ENCODE peak calls at places on chromosomes 3 and 15, in nine cellular contexts. One of them, this sample, is unnamed.

GRCh38 chr3:127059032-127059560 is 76.2 kb downstream of the PLXNA1 start:
- DNase-seq in CD8-positive, alpha-beta memory T cell: no peak
- DNase-seq in endodermal cell: no peak
- DNase-seq in transverse colon: no peak
- DNase-seq in GM23248: peak; percentile 73
- DNase-seq in left lung: no peak
- DNase-seq in neural progenitor cell: no peak
- DNase-seq in cardiac muscle cell: no peak
- DNase-seq in mammary epithelial cell: no peak
- DNase-seq in this sample: no peak

GRCh38 chr15:73763893-73764292 is 10.7 kb upstream of the INSYN1 start:
- DNase-seq in CD8-positive, alpha-beta memory T cell: no peak
- DNase-seq in endodermal cell: no peak
- DNase-seq in transverse colon: no peak
- DNase-seq in GM23248: no peak
- DNase-seq in left lung: no peak
- DNase-seq in neural progenitor cell: no peak
- DNase-seq in cardiac muscle cell: peak; percentile 29
- DNase-seq in mammary epithelial cell: no peak
- DNase-seq in this sample: no peak

GRCh38 chr3:128567705-128568356 is 74.8 kb upstream of the GATA2 start:
- DNase-seq in CD8-positive, alpha-beta memory T cell: no peak
- DNase-seq in endodermal cell: peak; percentile 71
- DNase-seq in transverse colon: no peak
- DNase-seq in GM23248: no peak
- DNase-seq in left lung: no peak
- DNase-seq in neural progenitor cell: no peak
- DNase-seq in cardiac muscle cell: no peak
- DNase-seq in mammary epithelial cell: no peak
- DNase-seq in this sample: no peak

GRCh38 chr3:7766530-7766929 is 735.1 kb upstream of the LMCD1 start:
- DNase-seq in CD8-positive, alpha-beta memory T cell: no peak
- DNase-seq in endodermal cell: no peak
- DNase-seq in transverse colon: no peak
- DNase-seq in GM23248: no peak
- DNase-seq in left lung: no peak
- DNase-seq in neural progenitor cell: no peak
- DNase-seq in cardiac muscle cell: no peak
- DNase-seq in mammary epithelial cell: no peak
- DNase-seq in this sample: no peak

GRCh38 chr15:54373332-54373731 is 395.1 kb downstream of the UNC13C start:
- DNase-seq in CD8-positive, alpha-beta memory T cell: no peak
- DNase-seq in endodermal cell: no peak
- DNase-seq in transverse colon: no peak
- DNase-seq in GM23248: no peak
- DNase-seq in left lung: peak; percentile 33
- DNase-seq in neural progenitor cell: no peak
- DNase-seq in cardiac muscle cell: no peak
- DNase-seq in mammary epithelial cell: no peak
- DNase-seq in this sample: no peak

GRCh38 chr3:17602126-17602525 is 140.3 kb downstream of the TBC1D5 start:
- DNase-seq in CD8-positive, alpha-beta memory T cell: no peak
- DNase-seq in endodermal cell: no peak
- DNase-seq in transverse colon: no peak
- DNase-seq in GM23248: peak; percentile 4
- DNase-seq in left lung: no peak
- DNase-seq in neural progenitor cell: no peak
- DNase-seq in cardiac muscle cell: no peak
- DNase-seq in mammary epithelial cell: peak; percentile 59
- DNase-seq in this sample: no peak

GRCh38 chr3:66520716-66521115 is 19.9 kb upstream of the LRIG1 start:
- DNase-seq in CD8-positive, alpha-beta memory T cell: no peak
- DNase-seq in endodermal cell: no peak
- DNase-seq in transverse colon: no peak
- DNase-seq in GM23248: peak; percentile 27
- DNase-seq in left lung: no peak
- DNase-seq in neural progenitor cell: no peak
- DNase-seq in cardiac muscle cell: no peak
- DNase-seq in mammary epithelial cell: no peak
- DNase-seq in this sample: no peak

GRCh38 chr15:89278307-89278706 is 34.5 kb downstream of the FANCI start:
- DNase-seq in CD8-positive, alpha-beta memory T cell: no peak
- DNase-seq in endodermal cell: no peak
- DNase-seq in transverse colon: no peak
- DNase-seq in GM23248: peak; percentile 51
- DNase-seq in left lung: no peak
- DNase-seq in neural progenitor cell: no peak
- DNase-seq in cardiac muscle cell: no peak
- DNase-seq in mammary epithelial cell: no peak
- DNase-seq in this sample: no peak

GRCh38 chr15:84799511-84800187 is 17.5 kb upstream of the ALPK3 start:
- DNase-seq in CD8-positive, alpha-beta memory T cell: no peak
- DNase-seq in endodermal cell: no peak
- DNase-seq in transverse colon: no peak
- DNase-seq in GM23248: no peak
- DNase-seq in left lung: no peak
- DNase-seq in neural progenitor cell: no peak
- DNase-seq in cardiac muscle cell: no peak
- DNase-seq in mammary epithelial cell: no peak
- DNase-seq in this sample: no peak

GRCh38 chr3:63912768-63913588 is 795 bp upstream of the SCAANT1 start:
- DNase-seq in CD8-positive, alpha-beta memory T cell: peak; percentile 54
- DNase-seq in endodermal cell: peak; percentile 76
- DNase-seq in transverse colon: peak; percentile 81
- DNase-seq in GM23248: peak; percentile 77
- DNase-seq in left lung: peak; percentile 82
- DNase-seq in neural progenitor cell: peak; percentile 54
- DNase-seq in cardiac muscle cell: peak; percentile 22
- DNase-seq in mammary epithelial cell: peak; percentile 66
- DNase-seq in this sample: peak; percentile 22

GRCh38 chr3:53147903-53148400 is 13.1 kb upstream of the PRKCD start:
- DNase-seq in CD8-positive, alpha-beta memory T cell: no peak
- DNase-seq in endodermal cell: no peak
- DNase-seq in transverse colon: no peak
- DNase-seq in GM23248: no peak
- DNase-seq in left lung: no peak
- DNase-seq in neural progenitor cell: no peak
- DNase-seq in cardiac muscle cell: no peak
- DNase-seq in mammary epithelial cell: no peak
- DNase-seq in this sample: no peak
- H3K4me1 ChIP-seq in CD8-positive, alpha-beta memory T cell: no peaks in the 10 kb centered on the region
- H3K4me1 ChIP-seq in endodermal cell: no peaks in the 10 kb centered on the region
- H3K4me1 ChIP-seq in transverse colon: peaks cover 82% of the 10 kb centered on the region
- H3K4me1 ChIP-seq in GM23248: peaks cover 9% of the 10 kb centered on the region
- H3K4me1 ChIP-seq in left lung: peaks cover 76% of the 10 kb centered on the region
- H3K4me1 ChIP-seq in neural progenitor cell: no peaks in the 10 kb centered on the region
- H3K4me1 ChIP-seq in cardiac muscle cell: no peaks in the 10 kb centered on the region
- H3K4me1 ChIP-seq in mammary epithelial cell: peaks cover 14% of the 10 kb centered on the region
- H3K4me1 ChIP-seq in this sample: no peaks in the 10 kb centered on the region

GRCh38 chr15:68580883-68581155 is 2.0 kb downstream of the CORO2B start:
- DNase-seq in CD8-positive, alpha-beta memory T cell: no peak
- DNase-seq in endodermal cell: no peak
- DNase-seq in transverse colon: no peak
- DNase-seq in GM23248: no peak
- DNase-seq in left lung: no peak
- DNase-seq in neural progenitor cell: no peak
- DNase-seq in cardiac muscle cell: no peak
- DNase-seq in mammary epithelial cell: no peak
- DNase-seq in this sample: no peak
- H3K4me3 ChIP-seq in CD8-positive, alpha-beta memory T cell: no peak overlapping the region
- H3K4me3 ChIP-seq in endodermal cell: no peak overlapping the region
- H3K4me3 ChIP-seq in transverse colon: no peak overlapping the region
- H3K4me3 ChIP-seq in GM23248: no peak overlapping the region
- H3K4me3 ChIP-seq in left lung: no peak overlapping the region
- H3K4me3 ChIP-seq in neural progenitor cell: no peak overlapping the region
- H3K4me3 ChIP-seq in cardiac muscle cell: no peak overlapping the region
- H3K4me3 ChIP-seq in mammary epithelial cell: no peak overlapping the region
- H3K4me3 ChIP-seq in this sample: no peak overlapping the region

DNA sequence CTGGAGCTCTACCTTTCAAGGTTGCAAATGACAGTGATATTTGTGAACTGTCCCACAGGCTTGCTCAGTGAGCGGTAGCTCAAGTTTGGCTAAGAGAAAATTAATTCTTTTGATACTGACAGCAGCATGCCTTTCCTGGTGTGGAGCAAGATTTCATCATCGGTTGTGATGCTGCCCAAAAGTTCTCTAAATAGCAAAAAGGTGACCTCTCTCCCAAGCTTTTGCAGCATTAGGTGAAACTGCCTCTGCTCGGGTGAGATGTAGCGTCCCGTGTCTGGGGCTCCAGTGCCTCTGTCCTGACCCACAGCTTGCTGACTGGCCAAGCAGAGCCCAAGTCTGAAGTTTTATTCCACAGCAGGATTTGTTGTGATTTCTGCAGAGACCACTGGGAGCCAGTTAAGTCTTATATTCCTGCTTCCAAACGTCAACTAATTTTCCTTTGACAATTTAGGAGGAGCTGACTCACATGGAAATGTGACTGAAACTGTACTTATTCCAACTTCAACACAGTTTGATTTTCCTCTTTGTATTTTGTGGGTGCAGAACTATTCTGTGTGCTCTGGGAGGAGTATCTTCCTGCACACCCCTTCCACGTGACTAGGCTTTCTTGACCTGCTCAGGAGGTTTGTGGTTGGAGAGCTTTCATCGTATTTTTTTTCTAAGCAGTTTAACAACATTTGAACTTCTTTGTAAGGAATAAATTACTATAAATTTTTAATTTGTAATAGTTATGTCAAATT is 5.9 kb downstream of the SYNM start:
- DNase-seq in CD8-positive, alpha-beta memory T cell: no peak
- DNase-seq in endodermal cell: no peak
- DNase-seq in transverse colon: no peak
- DNase-seq in GM23248: peak; percentile 31
- DNase-seq in left lung: no peak
- DNase-seq in neural progenitor cell: no peak
- DNase-seq in cardiac muscle cell: no peak
- DNase-seq in mammary epithelial cell: no peak
- DNase-seq in this sample: no peak
- H3K27ac ChIP-seq in CD8-positive, alpha-beta memory T cell: no peak overlapping the region
- H3K27ac ChIP-seq in endodermal cell: no peak overlapping the region
- H3K27ac ChIP-seq in transverse colon: peak overlapping the region; percentile 91
- H3K27ac ChIP-seq in GM23248: no peak overlapping the region
- H3K27ac ChIP-seq in left lung: no peak overlapping the region
- H3K27ac ChIP-seq in neural progenitor cell: no peak overlapping the region
- H3K27ac ChIP-seq in cardiac muscle cell: no peak overlapping the region
- H3K27ac ChIP-seq in mammary epithelial cell: no peak overlapping the region
- H3K27ac ChIP-seq in this sample: no peak overlapping the region

DNA sequence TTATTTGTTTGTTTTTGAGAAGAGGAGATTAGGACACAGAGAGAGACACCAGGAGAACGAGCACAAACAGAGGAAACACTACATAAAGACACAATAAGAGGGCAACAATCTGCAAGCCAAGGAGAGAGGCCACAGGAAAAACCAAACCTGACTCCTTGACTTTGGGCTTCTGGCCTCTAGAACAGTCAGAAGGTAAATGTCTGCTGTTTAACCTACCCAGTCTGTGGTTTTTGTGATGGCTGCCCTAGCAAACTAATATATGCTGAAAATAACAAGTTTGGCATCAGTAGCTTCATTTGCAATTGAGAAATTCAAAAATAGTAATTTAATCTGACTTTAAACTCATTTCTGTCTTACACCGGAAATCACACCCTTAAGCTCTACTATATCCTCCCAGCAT is 110.2 kb downstream of the P3H2 start:
- DNase-seq in CD8-positive, alpha-beta memory T cell: no peak
- DNase-seq in endodermal cell: no peak
- DNase-seq in transverse colon: no peak
- DNase-seq in GM23248: no peak
- DNase-seq in left lung: no peak
- DNase-seq in neural progenitor cell: no peak
- DNase-seq in cardiac muscle cell: no peak
- DNase-seq in mammary epithelial cell: no peak
- DNase-seq in this sample: no peak
- H3K4me1 ChIP-seq in CD8-positive, alpha-beta memory T cell: no peaks in the 10 kb centered on the region
- H3K4me1 ChIP-seq in endodermal cell: peaks cover 20% of the 10 kb centered on the region
- H3K4me1 ChIP-seq in transverse colon: peaks cover 36% of the 10 kb centered on the region
- H3K4me1 ChIP-seq in GM23248: peaks cover 24% of the 10 kb centered on the region
- H3K4me1 ChIP-seq in left lung: no peaks in the 10 kb centered on the region
- H3K4me1 ChIP-seq in neural progenitor cell: peaks cover 8% of the 10 kb centered on the region
- H3K4me1 ChIP-seq in cardiac muscle cell: peaks cover 83% of the 10 kb centered on the region
- H3K4me1 ChIP-seq in mammary epithelial cell: peaks cover 37% of the 10 kb centered on the region
- H3K4me1 ChIP-seq in this sample: peaks cover 72% of the 10 kb centered on the region

GRCh38 chr15:62895139-62895866 is 147.2 kb upstream of the TPM1 start:
- DNase-seq in CD8-positive, alpha-beta memory T cell: no peak
- DNase-seq in endodermal cell: no peak
- DNase-seq in transverse colon: no peak
- DNase-seq in GM23248: peak; percentile 51
- DNase-seq in left lung: no peak
- DNase-seq in neural progenitor cell: no peak
- DNase-seq in cardiac muscle cell: no peak
- DNase-seq in mammary epithelial cell: peak; percentile 48
- DNase-seq in this sample: no peak
- H3K4me3 ChIP-seq in CD8-positive, alpha-beta memory T cell: no peak overlapping the region
- H3K4me3 ChIP-seq in endodermal cell: no peak overlapping the region
- H3K4me3 ChIP-seq in transverse colon: no peak overlapping the region
- H3K4me3 ChIP-seq in GM23248: peak overlapping the region; percentile 27
- H3K4me3 ChIP-seq in left lung: no peak overlapping the region
- H3K4me3 ChIP-seq in neural progenitor cell: no peak overlapping the region
- H3K4me3 ChIP-seq in cardiac muscle cell: no peak overlapping the region
- H3K4me3 ChIP-seq in mammary epithelial cell: no peak overlapping the region
- H3K4me3 ChIP-seq in this sample: no peak overlapping the region

GRCh38 chr15:79923515-79924169 is 26.8 kb upstream of the MTHFS start:
- DNase-seq in CD8-positive, alpha-beta memory T cell: peak; percentile 99
- DNase-seq in endodermal cell: peak; percentile 100
- DNase-seq in transverse colon: peak; percentile 98
- DNase-seq in GM23248: peak; percentile 96
- DNase-seq in left lung: peak; percentile 100
- DNase-seq in neural progenitor cell: peak; percentile 99
- DNase-seq in cardiac muscle cell: peak; percentile 99
- DNase-seq in mammary epithelial cell: peak; percentile 97
- DNase-seq in this sample: peak; percentile 94
- H3K27ac ChIP-seq in CD8-positive, alpha-beta memory T cell: peak overlapping the region; percentile 97
- H3K27ac ChIP-seq in endodermal cell: peak overlapping the region; percentile 84
- H3K27ac ChIP-seq in transverse colon: peak overlapping the region; percentile 96
- H3K27ac ChIP-seq in GM23248: peak overlapping the region; percentile 69
- H3K27ac ChIP-seq in left lung: peak overlapping the region; percentile 99
- H3K27ac ChIP-seq in neural progenitor cell: peak overlapping the region; percentile 96
- H3K27ac ChIP-seq in cardiac muscle cell: peak overlapping the region; percentile 89
- H3K27ac ChIP-seq in mammary epithelial cell: peak overlapping the region; percentile 78
- H3K27ac ChIP-seq in this sample: peak overlapping the region; percentile 55

This sample was measured in SJCRH30.